ENCODE peak calls at places on chromosome 17, in six cellular contexts. R is tibial nerve, O is tibial artery, C is IMR-90, Y is prostate gland, G is cardiac fibroblast. S is an unnamed sample.

GRCh38 chr17:71919181-71919580 is 201.6 kb upstream of the SOX9 start:
- DNase-seq in R (no peak), O (no peak), C (no peak), Y (no peak), G (no peak), S (no peak)

GRCh38 chr17:32516450-32516849 is 29.7 kb downstream of the CDK5R1 start:
- DNase-seq in R (no peak), O (no peak), C (no peak), Y (no peak), G (no peak), S (no peak)

GRCh38 chr17:78381601-78382168 is 3.2 kb downstream of the PGS1 start:
- DNase-seq in R (no peak), O (no peak), C (no peak), Y (no peak), G (no peak), S (no peak)

GRCh38 chr17:78391843-78392242 is 13.4 kb downstream of the PGS1 start:
- DNase-seq in R (no peak), O (no peak), C (peak), Y (no peak), G (peak), S (no peak)

GRCh38 chr17:27339198-27339835 is 45.4 kb downstream of the WSB1 start:
- DNase-seq in R (no peak), O (no peak), C (no peak), Y (no peak), G (no peak), S (no peak)

GRCh38 chr17:74497471-74497870 is 31.0 kb downstream of the CD300A start:
- DNase-seq in R (no peak), O (peak), C (no peak), Y (no peak), G (no peak), S (no peak)

GRCh38 chr17:66348605-66349165 is 46.3 kb downstream of the PRKCA start:
- DNase-seq in R (no peak), O (no peak), C (peak), Y (peak), G (peak), S (no peak)

GRCh38 chr17:26963163-26963503 is 330.8 kb upstream of the WSB1 start:
- DNase-seq in R (no peak), O (no peak), C (no peak), Y (no peak), G (no peak), S (no peak)

GRCh38 chr17:40022497-40022896 is 7.3 kb downstream of the CSF3 start:
- DNase-seq in R (no peak), O (no peak), C (no peak), Y (no peak), G (no peak), S (no peak)

GRCh38 chr17:66400698-66401097 is 98.3 kb downstream of the PRKCA start:
- DNase-seq in R (no peak), O (no peak), C (no peak), Y (no peak), G (no peak), S (no peak)

GRCh38 chr17:10755592-10756127 is 25.8 kb upstream of the TMEM220 start:
- DNase-seq in R (no peak), O (no peak), C (no peak), Y (no peak), G (no peak), S (no peak)

DNA sequence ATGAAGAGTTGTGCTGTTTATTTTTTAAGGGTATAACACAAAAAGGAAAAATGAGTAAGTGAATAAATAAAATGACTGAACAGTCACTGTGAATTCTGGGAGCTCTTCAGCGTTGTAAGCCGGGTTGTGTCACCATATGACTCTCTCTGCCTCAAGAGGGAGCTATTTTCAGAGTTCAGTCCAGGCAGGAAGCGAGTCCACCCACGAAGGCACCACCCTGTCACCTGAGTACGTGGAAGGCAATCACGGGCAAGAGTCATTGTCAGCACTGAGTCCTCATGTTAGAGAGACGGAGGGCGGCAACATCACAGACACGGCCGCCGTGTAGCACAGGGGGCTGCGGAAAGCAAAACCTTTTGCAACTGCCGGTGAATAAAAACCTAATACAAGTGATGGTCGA is 227.6 kb downstream of the UTP18 start:
- DNase-seq in R (no peak), O (no peak), C (no peak), Y (no peak), G (peak), S (no peak)
- TF ChIP-seq CTCF in R (no peak), O (no peak), C (no peak), Y (no peak), G (no peak), S (no peak)

GRCh38 chr17:51904379-51904778 is 254.1 kb downstream of the CA10 start:
- DNase-seq in R (no peak), O (no peak), C (no peak), Y (no peak), G (no peak), S (no peak)
- TF ChIP-seq CTCF in R (no peak), O (no peak), C (no peak), Y (no peak), G (no peak), S (no peak)

GRCh38 chr17:44121997-44122824 is 1.2 kb downstream of the HDAC5 start:
- DNase-seq in R (no peak), O (no peak), C (no peak), Y (no peak), G (no peak), S (no peak)

GRCh38 chr17:44121206-44121605 is 2.2 kb downstream of the HDAC5 start:
- DNase-seq in R (no peak), O (no peak), C (no peak), Y (no peak), G (no peak), S (no peak)

GRCh38 chr17:44122825-44123355 is 551 bp downstream of the HDAC5 start:
- DNase-seq in R (no peak), O (no peak), C (no peak), Y (peak), G (no peak), S (peak)

GRCh38 chr17:44124118-44124438 is 637 bp upstream of the HDAC5 start:
- DNase-seq in R (no peak), O (no peak), C (no peak), Y (no peak), G (no peak), S (no peak)

GRCh38 chr17:44123356-44124117 is at the start of gene HDAC5:
- DNase-seq in R (peak), O (peak), C (peak), Y (peak), G (peak), S (peak)
- TF ChIP-seq CTCF in R (peak), O (peak), C (peak), Y (peak), G (peak), S (peak)

GRCh38 chr17:50540485-50541401 is 6.2 kb upstream of the SPATA20 start:
- DNase-seq in R (no peak), O (no peak), C (no peak), Y (no peak), G (no peak), S (no peak)

GRCh38 chr17:50539762-50540440 is 7.1 kb upstream of the SPATA20 start:
- DNase-seq in R (no peak), O (no peak), C (no peak), Y (peak), G (no peak), S (no peak)

GRCh38 chr17:50541402-50541915 is 5.5 kb upstream of the SPATA20 start:
- DNase-seq in R (no peak), O (no peak), C (no peak), Y (no peak), G (no peak), S (no peak)

GRCh38 chr17:50542795-50543774 is 3.9 kb upstream of the SPATA20 start:
- DNase-seq in R (no peak), O (no peak), C (no peak), Y (peak), G (no peak), S (no peak)

DNA sequence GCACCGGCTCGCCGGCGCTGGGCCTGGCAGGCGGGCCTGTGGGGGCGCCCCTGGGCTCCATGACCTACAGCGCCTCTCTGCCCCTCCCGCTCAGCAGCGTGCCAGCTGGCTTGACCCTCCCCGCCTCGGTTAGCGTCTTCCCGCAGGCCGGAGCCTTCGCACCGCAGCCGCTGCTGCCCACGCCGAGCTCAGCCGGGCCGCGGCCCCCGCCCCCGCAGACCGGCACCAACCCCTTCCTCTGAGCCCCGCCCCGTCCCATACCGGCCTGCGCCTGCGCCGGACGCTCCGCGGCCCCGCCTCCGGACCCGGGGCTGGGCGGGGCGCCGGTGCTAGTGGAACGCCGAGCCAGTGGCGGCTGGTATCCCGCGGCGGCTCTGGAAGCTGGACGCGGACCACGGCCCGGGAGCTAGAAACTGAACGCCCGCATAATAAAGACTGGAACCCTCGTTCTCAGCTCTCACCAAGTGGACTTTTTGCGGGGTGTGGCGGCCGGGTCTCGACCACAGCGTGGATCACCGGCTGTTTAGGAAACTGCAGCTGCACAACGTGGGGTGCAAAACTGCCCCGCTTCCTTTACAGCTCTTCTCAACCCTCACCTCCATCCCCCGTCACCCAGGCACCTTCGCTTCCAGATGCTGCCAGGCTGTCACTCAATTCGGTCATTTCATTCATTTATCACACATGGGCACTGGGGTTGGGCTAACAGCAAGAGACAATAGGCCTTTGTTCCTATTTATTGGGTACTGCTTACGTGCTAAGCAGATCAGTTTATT is 4.9 kb upstream of the SPATA20 start:
- DNase-seq in R (peak), O (peak), C (peak), Y (peak), G (peak), S (peak)
- TF ChIP-seq CTCF in R (peak), O (peak), C (peak), Y (peak), G (no peak), S (peak)

DNA sequence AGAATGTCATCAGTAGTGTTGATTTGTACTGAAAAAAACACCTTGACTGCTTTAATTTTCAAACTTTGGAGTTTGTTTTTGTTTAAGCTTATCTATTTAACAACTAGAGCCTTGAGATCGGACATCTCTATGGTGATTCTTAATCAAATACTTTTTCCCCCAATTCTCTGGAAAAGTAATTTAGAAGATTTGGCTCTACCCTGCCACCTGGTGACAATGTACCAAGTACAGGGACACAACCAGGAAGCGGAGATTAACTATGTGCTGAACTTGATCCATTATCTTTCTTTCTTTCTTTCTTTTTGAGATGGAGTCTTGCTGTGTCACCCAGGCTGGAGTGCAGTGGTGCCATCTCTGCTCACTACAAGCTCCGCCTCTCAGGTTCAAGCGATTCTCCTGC is 30.8 kb downstream of the USP43 start:
- DNase-seq in R (no peak), O (no peak), C (no peak), Y (no peak), G (no peak), S (no peak)
- TF ChIP-seq CTCF in R (no peak), O (no peak), C (no peak), Y (peak), G (no peak), S (no peak)

GRCh38 chr17:73208139-73208827 is 15.4 kb downstream of the COG1 start:
- DNase-seq in R (no peak), O (peak), C (no peak), Y (no peak), G (no peak), S (no peak)

GRCh38 chr17:73214008-73214407 is 21.2 kb downstream of the COG1 start:
- DNase-seq in R (no peak), O (no peak), C (no peak), Y (no peak), G (no peak), S (no peak)

GRCh38 chr17:73209436-73209835 is 16.6 kb downstream of the COG1 start:
- DNase-seq in R (no peak), O (peak), C (no peak), Y (no peak), G (no peak), S (no peak)

GRCh38 chr17:73211745-73212144 is 18.9 kb downstream of the COG1 start:
- DNase-seq in R (no peak), O (peak), C (no peak), Y (no peak), G (no peak), S (no peak)

GRCh38 chr17:73210002-73210678 is 17.3 kb downstream of the COG1 start:
- DNase-seq in R (no peak), O (no peak), C (no peak), Y (no peak), G (no peak), S (no peak)
- TF ChIP-seq CTCF in R (no peak), O (no peak), C (peak), Y (no peak), G (peak), S (no peak)

GRCh38 chr17:75758131-75758905 is 6.7 kb downstream of the GALK1 start:
- DNase-seq in R (no peak), O (no peak), C (no peak), Y (no peak), G (no peak), S (no peak)
- TF ChIP-seq CTCF in R (no peak), O (no peak), C (peak), Y (peak), G (peak), S (no peak)

GRCh38 chr17:57086069-57086930 is 1.3 kb downstream of the AKAP1 start:
- DNase-seq in R (no peak), O (peak), C (peak), Y (no peak), G (peak), S (peak)

GRCh38 chr17:57085448-57086068 is 512 bp downstream of the AKAP1 start:
- DNase-seq in R (peak), O (peak), C (peak), Y (no peak), G (peak), S (peak)

GRCh38 chr17:57088298-57088697 is 3.3 kb downstream of the AKAP1 start:
- DNase-seq in R (no peak), O (no peak), C (no peak), Y (no peak), G (no peak), S (no peak)

GRCh38 chr17:57084361-57084801 is 665 bp upstream of the AKAP1 start:
- DNase-seq in R (no peak), O (no peak), C (peak), Y (no peak), G (no peak), S (no peak)

DNA sequence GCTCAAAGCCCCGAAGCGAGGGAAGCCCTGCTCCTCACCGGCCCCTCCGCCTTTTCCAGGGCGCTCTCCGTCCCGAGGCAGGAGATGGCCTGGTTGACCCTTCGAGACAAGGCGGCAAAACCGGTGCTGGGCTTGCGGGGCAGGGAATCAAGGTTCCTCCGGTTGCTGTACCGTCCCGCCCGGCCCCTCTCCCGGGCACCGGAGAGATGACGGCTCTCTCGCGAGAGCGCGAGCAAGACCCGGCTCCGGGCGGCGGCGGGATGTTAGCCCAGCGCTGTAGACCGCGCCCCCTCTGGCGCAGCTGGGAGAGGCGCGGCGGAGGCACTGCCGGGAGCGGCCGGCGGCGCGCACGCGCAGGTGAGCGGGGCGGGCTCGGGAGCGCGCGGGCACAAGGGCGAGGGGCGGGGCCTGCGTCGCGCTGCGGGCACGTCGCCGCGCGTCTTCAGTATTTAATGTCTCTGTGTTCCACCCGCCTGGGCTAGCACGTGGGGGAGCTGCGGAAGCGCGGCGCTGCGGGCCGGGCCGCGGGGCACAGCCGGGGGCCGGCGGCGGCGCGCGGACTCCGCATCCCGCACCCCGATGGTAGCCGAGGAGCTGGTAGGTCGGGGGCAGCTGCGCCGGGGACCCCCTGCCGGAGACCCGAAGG is at the start of gene AKAP1:
- DNase-seq in R (peak), O (peak), C (peak), Y (peak), G (peak), S (peak)
- TF ChIP-seq CTCF in R (peak), O (no peak), C (peak), Y (peak), G (no peak), S (peak)

DNA sequence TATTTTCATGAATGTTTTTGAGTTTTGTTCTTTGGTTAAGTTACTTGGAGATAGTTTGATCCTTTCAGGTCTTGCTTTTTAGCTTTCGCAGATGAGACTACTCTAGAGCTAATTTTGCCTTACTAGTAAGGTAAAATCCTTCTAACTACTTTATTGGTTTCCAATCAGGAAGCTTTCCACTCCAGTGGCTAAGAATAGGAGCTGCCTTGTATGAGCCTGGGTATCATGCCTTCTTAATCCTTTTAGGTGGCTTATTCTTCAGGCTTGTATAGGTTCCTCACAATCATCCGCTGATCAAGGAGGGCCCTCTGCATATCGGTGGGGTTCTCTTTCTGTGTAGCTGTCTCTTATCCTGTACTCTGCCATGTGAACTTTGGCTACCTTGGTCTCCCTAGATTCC is 53.7 kb downstream of the MAP2K4 start:
- DNase-seq in R (no peak), O (no peak), C (no peak), Y (no peak), G (no peak), S (no peak)
- TF ChIP-seq CTCF in R (no peak), O (no peak), C (no peak), Y (no peak), G (no peak), S (no peak)

GRCh38 chr17:55770220-55770870 is 19.5 kb downstream of the PCTP start:
- DNase-seq in R (no peak), O (no peak), C (peak), Y (no peak), G (peak), S (no peak)
- TF ChIP-seq CTCF in R (peak), O (peak), C (peak), Y (peak), G (peak), S (peak)